ENCODE peak calls at places on chromosomes 7 and 10, in four cellular contexts. S is HepG2, O is esophagus muscularis mucosa, A is stomach. P is an unnamed sample.

GRCh38 chr10:86956841-86957448 is 470 bp downstream of the MMRN2 start:
- DNase-seq in S (no peak), O (no peak), A (no peak), P (no peak)

GRCh38 chr10:36670616-36671402 is 454.6 kb upstream of the ANKRD30A start:
- DNase-seq in S (no peak), O (no peak), A (no peak), P (no peak)

GRCh38 chr10:113053881-113054280 is 103.8 kb downstream of the TCF7L2 start:
- DNase-seq in S (no peak), O (no peak), A (no peak), P (no peak)

GRCh38 chr7:93879356-93879755 is 11.2 kb downstream of the TFPI2 start:
- DNase-seq in S (no peak), O (no peak), A (no peak), P (no peak)

GRCh38 chr7:106466867-106467266 is 182.1 kb upstream of the NAMPT start:
- DNase-seq in S (no peak), O (no peak), A (no peak), P (no peak)

GRCh38 chr10:8053446-8054242 is 844 bp upstream of the GATA3 start:
- DNase-seq in S (no peak), O (no peak), A (peak), P (peak)

GRCh38 chr7:140062118-140062527 is 628 bp downstream of the PARP12 start:
- DNase-seq in S (no peak), O (no peak), A (no peak), P (peak)

GRCh38 chr10:86295791-86296190 is 70.8 kb downstream of the GRID1 start:
- DNase-seq in S (no peak), O (no peak), A (peak), P (no peak)

GRCh38 chr10:11539191-11539868 is 72.1 kb downstream of the USP6NL start:
- DNase-seq in S (peak), O (no peak), A (no peak), P (no peak)

GRCh38 chr7:69166979-69167516 is 431.2 kb upstream of the AUTS2 start:
- DNase-seq in S (no peak), O (no peak), A (no peak), P (no peak)

GRCh38 chr10:71696635-71697326 is 22.8 kb downstream of the C10orf105 start:
- DNase-seq in S (peak), O (no peak), A (peak), P (peak)

GRCh38 chr7:48298779-48299178 is 127.5 kb downstream of the ABCA13 start:
- DNase-seq in S (no peak), O (peak), A (no peak), P (no peak)

GRCh38 chr7:50303082-50303893 is 1.2 kb upstream of the IKZF1 start:
- DNase-seq in S (no peak), O (no peak), A (no peak), P (no peak)

GRCh38 chr10:11946652-11947051 is 96.0 kb downstream of the UPF2 start:
- DNase-seq in S (no peak), O (no peak), A (no peak), P (no peak)

GRCh38 chr10:113735913-113736312 is 15.6 kb upstream of the PLEKHS1 start:
- DNase-seq in S (peak), O (no peak), A (no peak), P (no peak)

GRCh38 chr7:140308060-140308459 is 90.3 kb downstream of the SLC37A3 start:
- DNase-seq in S (no peak), O (no peak), A (no peak), P (no peak)

GRCh38 chr10:114316744-114317143 is 77.7 kb downstream of the VWA2 start:
- DNase-seq in S (no peak), O (no peak), A (no peak), P (no peak)

GRCh38 chr7:70807650-70808049 is 324.3 kb upstream of the GALNT17 start:
- DNase-seq in S (no peak), O (no peak), A (no peak), P (no peak)

GRCh38 chr7:15159239-15159638 is 256.7 kb upstream of the DGKB start:
- DNase-seq in S (no peak), O (no peak), A (no peak), P (no peak)

GRCh38 chr7:111485981-111486380 is 76.3 kb downstream of the IMMP2L start:
- DNase-seq in S (no peak), O (no peak), A (no peak), P (no peak)

GRCh38 chr7:26937956-26938623 is 73.7 kb upstream of the SKAP2 start:
- DNase-seq in S (no peak), O (no peak), A (no peak), P (no peak)

GRCh38 chr10:82942572-82943091 is 1067.6 kb downstream of the NRG3 start:
- DNase-seq in S (no peak), O (no peak), A (no peak), P (no peak)

GRCh38 chr7:77913977-77914607 is 115.5 kb downstream of the PHTF2 start:
- DNase-seq in S (no peak), O (no peak), A (no peak), P (no peak)

GRCh38 chr7:101747758-101748345 is 69.6 kb upstream of the CUX1 start:
- DNase-seq in S (no peak), O (no peak), A (no peak), P (no peak)

GRCh38 chr7:30159698-30160143 is 24.9 kb downstream of the MTURN start:
- DNase-seq in S (peak), O (no peak), A (peak), P (peak)

GRCh38 chr10:71797533-71798307 is 24.4 kb upstream of the VSIR start:
- DNase-seq in S (no peak), O (no peak), A (no peak), P (no peak)

GRCh38 chr10:60921631-60922030 is 22.4 kb downstream of the RHOBTB1 start:
- DNase-seq in S (no peak), O (no peak), A (no peak), P (no peak)

DNA sequence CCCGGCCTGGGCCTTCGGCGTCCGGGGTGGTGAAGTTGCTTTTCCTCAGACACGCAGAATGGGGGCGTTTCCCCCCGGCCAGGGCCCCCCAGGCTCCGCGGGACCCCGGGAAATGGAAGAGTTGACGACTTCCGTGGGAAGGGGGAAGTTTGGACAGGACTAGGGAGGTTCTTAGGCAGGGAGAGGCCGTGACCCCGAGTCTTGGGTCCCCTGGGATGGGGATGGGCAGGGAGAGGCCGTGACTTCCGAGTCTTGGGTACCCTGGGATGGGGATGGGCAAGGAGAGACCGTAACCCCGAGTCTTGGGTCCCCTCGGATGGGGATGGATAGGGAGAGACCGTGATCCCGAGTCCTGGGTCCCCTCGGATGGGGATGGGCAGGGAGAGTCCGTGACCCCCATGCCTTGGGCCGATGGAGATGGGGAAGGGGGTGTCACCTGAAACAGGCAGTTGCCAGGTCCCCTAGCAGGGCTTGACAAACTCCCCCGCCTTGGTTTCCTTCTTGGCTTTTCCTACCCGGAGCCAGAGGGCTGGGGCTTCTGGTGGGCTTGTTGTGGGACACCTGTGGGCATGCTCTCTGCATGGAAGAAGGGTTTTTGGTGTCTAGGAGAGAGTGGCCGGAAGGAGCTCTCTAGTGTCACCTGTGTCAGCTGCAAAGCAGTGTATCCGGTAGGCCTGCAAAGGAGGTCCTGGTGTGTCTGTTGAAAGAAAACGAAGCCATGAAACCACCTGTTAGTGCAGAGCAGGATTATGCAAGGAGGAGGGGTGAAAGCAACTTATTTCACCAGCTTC is 1.1 kb downstream of the TRRAP start:
- DNase-seq in S (peak), O (no peak), A (no peak), P (peak)
- TF ChIP-seq POLR2A in S (no peak), O (no peak), A (no peak), P (peak)

GRCh38 chr7:130891254-130892094 is 157.5 kb upstream of the KLF14 start:
- DNase-seq in S (no peak), O (no peak), A (peak), P (no peak)
- H3K27ac ChIP-seq in S (no peak), O (peak), A (peak), P (peak)

GRCh38 chr10:122344741-122345258 is 29.7 kb upstream of the PLEKHA1 start:
- DNase-seq in S (peak), O (no peak), A (peak), P (peak)

GRCh38 chr10:122341141-122341810 is 33.2 kb upstream of the PLEKHA1 start:
- DNase-seq in S (no peak), O (no peak), A (no peak), P (no peak)

GRCh38 chr10:122343936-122344335 is 30.6 kb upstream of the PLEKHA1 start:
- DNase-seq in S (no peak), O (no peak), A (no peak), P (no peak)

GRCh38 chr10:122343135-122343800 is 31.2 kb upstream of the PLEKHA1 start:
- DNase-seq in S (no peak), O (no peak), A (no peak), P (no peak)

GRCh38 chr10:122342293-122343134 is 32.0 kb upstream of the PLEKHA1 start:
- DNase-seq in S (peak), O (no peak), A (no peak), P (peak)
- TF ChIP-seq POLR2AphosphoS5 in S (no peak), O (no peak), A (no peak), P (no peak)

GRCh38 chr7:538764-539685 is 19.4 kb upstream of the PDGFA start:
- DNase-seq in S (peak), O (no peak), A (no peak), P (peak)
- TF ChIP-seq POLR2A in S (no peak), O (no peak), A (no peak), P (peak)